ENCODE peak calls at places on chromosome 20, in nine cellular contexts. One of them, this sample, is unnamed.

GRCh38 chr20:59207742-59208357 is 44.2 kb downstream of the ZNF831 start:
- DNase-seq in dorsolateral prefrontal cortex: peak
- DNase-seq in GM12892: peak
- DNase-seq in posterior cingulate gyrus: peak
- DNase-seq in NCI-H1105: peak
- DNase-seq in iris pigment epithelial cell: no peak
- DNase-seq in fibroblast of lung: peak
- DNase-seq in AG09309: no peak
- DNase-seq in activated gamma-delta T cell treated with Interleukin-2 at 50 U/mL for 16 hours: peak
- DNase-seq in this sample: no peak

GRCh38 chr20:53691060-53691810 is 97.6 kb upstream of the ZNF217 start:
- DNase-seq in dorsolateral prefrontal cortex: no peak
- DNase-seq in GM12892: no peak
- DNase-seq in posterior cingulate gyrus: no peak
- DNase-seq in NCI-H1105: no peak
- DNase-seq in iris pigment epithelial cell: no peak
- DNase-seq in fibroblast of lung: no peak
- DNase-seq in AG09309: no peak
- DNase-seq in activated gamma-delta T cell treated with Interleukin-2 at 50 U/mL for 16 hours: no peak
- DNase-seq in this sample: no peak

GRCh38 chr20:23242556-23243180 is 107.9 kb upstream of the NXT1 start:
- DNase-seq in dorsolateral prefrontal cortex: no peak
- DNase-seq in GM12892: no peak
- DNase-seq in posterior cingulate gyrus: no peak
- DNase-seq in NCI-H1105: no peak
- DNase-seq in iris pigment epithelial cell: no peak
- DNase-seq in fibroblast of lung: no peak
- DNase-seq in AG09309: no peak
- DNase-seq in activated gamma-delta T cell treated with Interleukin-2 at 50 U/mL for 16 hours: no peak
- DNase-seq in this sample: no peak

GRCh38 chr20:4014031-4014474 is 1.3 kb downstream of the RNF24 start:
- DNase-seq in dorsolateral prefrontal cortex: no peak
- DNase-seq in GM12892: no peak
- DNase-seq in posterior cingulate gyrus: no peak
- DNase-seq in NCI-H1105: peak
- DNase-seq in iris pigment epithelial cell: peak
- DNase-seq in fibroblast of lung: peak
- DNase-seq in AG09309: peak
- DNase-seq in activated gamma-delta T cell treated with Interleukin-2 at 50 U/mL for 16 hours: no peak
- DNase-seq in this sample: peak

GRCh38 chr20:584375-585301 is 25.5 kb downstream of the TCF15 start:
- DNase-seq in dorsolateral prefrontal cortex: no peak
- DNase-seq in GM12892: no peak
- DNase-seq in posterior cingulate gyrus: no peak
- DNase-seq in NCI-H1105: no peak
- DNase-seq in iris pigment epithelial cell: peak
- DNase-seq in fibroblast of lung: no peak
- DNase-seq in AG09309: no peak
- DNase-seq in activated gamma-delta T cell treated with Interleukin-2 at 50 U/mL for 16 hours: no peak
- DNase-seq in this sample: no peak

GRCh38 chr20:57662313-57663240 is 42.4 kb upstream of the ZBP1 start:
- DNase-seq in dorsolateral prefrontal cortex: peak
- DNase-seq in GM12892: peak
- DNase-seq in posterior cingulate gyrus: peak
- DNase-seq in NCI-H1105: no peak
- DNase-seq in iris pigment epithelial cell: no peak
- DNase-seq in fibroblast of lung: no peak
- DNase-seq in AG09309: no peak
- DNase-seq in activated gamma-delta T cell treated with Interleukin-2 at 50 U/mL for 16 hours: no peak
- DNase-seq in this sample: no peak

GRCh38 chr20:11907621-11908020 is 10.1 kb upstream of the BTBD3 start:
- DNase-seq in dorsolateral prefrontal cortex: no peak
- DNase-seq in GM12892: no peak
- DNase-seq in posterior cingulate gyrus: no peak
- DNase-seq in NCI-H1105: no peak
- DNase-seq in iris pigment epithelial cell: peak
- DNase-seq in fibroblast of lung: no peak
- DNase-seq in AG09309: no peak
- DNase-seq in activated gamma-delta T cell treated with Interleukin-2 at 50 U/mL for 16 hours: no peak
- DNase-seq in this sample: no peak

GRCh38 chr20:37154684-37155298 is 24.3 kb upstream of the RPN2 start:
- DNase-seq in dorsolateral prefrontal cortex: no peak
- DNase-seq in GM12892: no peak
- DNase-seq in posterior cingulate gyrus: no peak
- DNase-seq in NCI-H1105: no peak
- DNase-seq in iris pigment epithelial cell: no peak
- DNase-seq in fibroblast of lung: no peak
- DNase-seq in AG09309: no peak
- DNase-seq in activated gamma-delta T cell treated with Interleukin-2 at 50 U/mL for 16 hours: no peak
- DNase-seq in this sample: no peak

GRCh38 chr20:16761305-16761829 is 13.2 kb downstream of the OTOR start:
- DNase-seq in dorsolateral prefrontal cortex: no peak
- DNase-seq in GM12892: no peak
- DNase-seq in posterior cingulate gyrus: peak
- DNase-seq in NCI-H1105: peak
- DNase-seq in iris pigment epithelial cell: peak
- DNase-seq in fibroblast of lung: peak
- DNase-seq in AG09309: peak
- DNase-seq in activated gamma-delta T cell treated with Interleukin-2 at 50 U/mL for 16 hours: peak
- DNase-seq in this sample: peak